ENCODE peak calls at places on chromosomes 2 and 18, in four cellular contexts. D is K562, K is H1, X is GM12878. C is an unnamed sample.

GRCh38 chr2:219570924-219571310 is 422 bp downstream of the OBSL1 start:
- DNase-seq in D (no peak), K (no peak), X (no peak), C (no peak)

GRCh38 chr2:212537311-212538155 is 1.1 kb downstream of the ERBB4 start:
- DNase-seq in X (no peak), D (no peak), K (peak), C (peak)

GRCh38 chr2:229660951-229661350 is 53.4 kb downstream of the DNER start:
- DNase-seq in K (no peak), D (no peak), X (no peak), C (no peak)

GRCh38 chr2:174024524-174025270 is 59.5 kb upstream of the SP3 start:
- DNase-seq in K (no peak), D (no peak), X (no peak), C (no peak)

GRCh38 chr2:46226620-46227019 is 70.6 kb upstream of the EPAS1 start:
- DNase-seq in K (no peak), X (no peak), D (no peak), C (no peak)

GRCh38 chr2:240305369-240305962 is 130.0 kb upstream of the GPC1 start:
- DNase-seq in X (no peak), D (no peak), K (peak), C (no peak)

GRCh38 chr18:80033181-80034067 is 810 bp upstream of the RBFA start:
- DNase-seq in K (peak), X (no peak), D (peak), C (no peak)

GRCh38 chr2:18987592-18988073 is 370.8 kb downstream of the OSR1 start:
- DNase-seq in K (no peak), X (no peak), D (no peak), C (no peak)

GRCh38 chr2:174750923-174751441 is 13.3 kb downstream of the CHRNA1 start:
- DNase-seq in D (no peak), X (peak), K (no peak), C (no peak)

GRCh38 chr2:240986787-240987411 is 11.5 kb upstream of the SNED1 start:
- DNase-seq in D (no peak), K (peak), X (no peak), C (peak)

GRCh38 chr2:113974727-113975126 is 84.8 kb downstream of the ACTR3 start:
- DNase-seq in X (no peak), K (no peak), D (no peak), C (no peak)

GRCh38 chr2:127208313-127208712 is 11.8 kb downstream of the CYP27C1 start:
- DNase-seq in D (no peak), K (peak), X (no peak), C (no peak)

GRCh38 chr18:78893396-78894305 is 86.0 kb upstream of the SALL3 start:
- DNase-seq in K (no peak), D (no peak), X (no peak), C (no peak)

GRCh38 chr2:204900910-204901309 is 355.6 kb downstream of the PARD3B start:
- DNase-seq in X (no peak), K (no peak), D (no peak), C (no peak)
- TF ChIP-seq NRF1 in X (no peak), K (no peak), D (no peak), C (no peak)

GRCh38 chr2:232891621-232892071 is 21.6 kb downstream of the SNORC start:
- DNase-seq in X (no peak), D (no peak), K (no peak), C (no peak)
- TF ChIP-seq NRF1 in X (no peak), D (no peak), K (no peak), C (no peak)

DNA sequence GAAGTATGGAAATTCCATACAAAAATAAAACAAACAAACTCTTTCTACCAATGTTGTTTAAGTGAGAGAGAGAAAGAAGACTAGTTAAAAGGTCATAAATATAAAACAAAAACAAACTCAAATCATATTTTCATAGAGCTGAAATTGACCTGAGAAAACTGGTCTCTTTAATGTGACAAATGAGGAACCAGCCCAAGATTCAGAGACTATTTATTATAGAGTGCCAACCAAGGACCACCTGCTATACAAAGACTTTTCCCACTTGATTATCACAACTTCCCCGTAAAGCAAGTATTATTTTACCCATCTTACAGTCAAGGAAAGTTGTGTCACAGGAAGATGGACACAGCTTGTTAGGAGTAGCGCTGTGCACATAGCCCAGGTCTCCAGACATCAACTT is 13.3 kb downstream of the ANKRD44 start:
- DNase-seq in K (no peak), D (no peak), X (no peak), C (no peak)
- TF ChIP-seq NRF1 in K (no peak), D (no peak), X (no peak), C (no peak)

GRCh38 chr18:36829362-36830140 is 624 bp downstream of the KIAA1328 start:
- DNase-seq in K (no peak), D (no peak), X (no peak), C (no peak)
- TF ChIP-seq NRF1 in K (no peak), D (no peak), X (no peak), C (no peak)

GRCh38 chr2:73870084-73870483 is 22.7 kb upstream of the ACTG2 start:
- DNase-seq in D (no peak), X (no peak), K (no peak), C (no peak)
- TF ChIP-seq NRF1 in D (no peak), X (no peak), K (no peak), C (no peak)

C was measured in SK-N-SH.